ENCODE peak calls at places on chromosomes 6 and 20, in five cellular contexts. G, D, Y, A and B are unnamed samples. For H3K4me1, the result is how much of the 10 kb centered on the place peaks cover.

GRCh38 chr20:63067721-63068560 is 61.2 kb upstream of the BHLHE23 start:
- DNase-seq in G (no peak), D (no peak), Y (no peak), A (no peak), B (no peak)

GRCh38 chr6:113763883-113764282 is 93.3 kb upstream of the MARCKS start:
- DNase-seq in G (no peak), D (peak), Y (peak), A (no peak), B (no peak)

GRCh38 chr6:152348116-152348515 is 289.0 kb downstream of the SYNE1 start:
- DNase-seq in G (no peak), D (no peak), Y (peak), A (no peak), B (no peak)

GRCh38 chr6:20564269-20564668 is 30.0 kb downstream of the CDKAL1 start:
- DNase-seq in G (no peak), D (peak), Y (peak), A (no peak), B (peak)

GRCh38 chr20:57672164-57672563 is 37.7 kb downstream of the PMEPA1 start:
- DNase-seq in G (no peak), D (peak), Y (peak), A (peak), B (peak)

GRCh38 chr20:35363190-35363589 is 48.6 kb downstream of the UQCC1 start:
- DNase-seq in G (no peak), D (no peak), Y (peak), A (no peak), B (no peak)

GRCh38 chr6:116405663-116406329 is 35.0 kb downstream of the DSE start:
- DNase-seq in G (peak), D (peak), Y (peak), A (no peak), B (peak)

GRCh38 chr20:19021406-19022117 is 190.9 kb upstream of the SLC24A3 start:
- DNase-seq in G (no peak), D (no peak), Y (no peak), A (no peak), B (no peak)

GRCh38 chr6:166586424-166587156 is at the start of gene RAMACL:
- DNase-seq in G (peak), D (no peak), Y (no peak), A (peak), B (peak)

GRCh38 chr20:41058007-41058673 is 29.5 kb downstream of the TOP1 start:
- DNase-seq in G (no peak), D (peak), Y (peak), A (peak), B (no peak)
- H3K4me1 ChIP-seq in G (under half), D (under half), Y (under half), A (under half), B (under half)

DNA sequence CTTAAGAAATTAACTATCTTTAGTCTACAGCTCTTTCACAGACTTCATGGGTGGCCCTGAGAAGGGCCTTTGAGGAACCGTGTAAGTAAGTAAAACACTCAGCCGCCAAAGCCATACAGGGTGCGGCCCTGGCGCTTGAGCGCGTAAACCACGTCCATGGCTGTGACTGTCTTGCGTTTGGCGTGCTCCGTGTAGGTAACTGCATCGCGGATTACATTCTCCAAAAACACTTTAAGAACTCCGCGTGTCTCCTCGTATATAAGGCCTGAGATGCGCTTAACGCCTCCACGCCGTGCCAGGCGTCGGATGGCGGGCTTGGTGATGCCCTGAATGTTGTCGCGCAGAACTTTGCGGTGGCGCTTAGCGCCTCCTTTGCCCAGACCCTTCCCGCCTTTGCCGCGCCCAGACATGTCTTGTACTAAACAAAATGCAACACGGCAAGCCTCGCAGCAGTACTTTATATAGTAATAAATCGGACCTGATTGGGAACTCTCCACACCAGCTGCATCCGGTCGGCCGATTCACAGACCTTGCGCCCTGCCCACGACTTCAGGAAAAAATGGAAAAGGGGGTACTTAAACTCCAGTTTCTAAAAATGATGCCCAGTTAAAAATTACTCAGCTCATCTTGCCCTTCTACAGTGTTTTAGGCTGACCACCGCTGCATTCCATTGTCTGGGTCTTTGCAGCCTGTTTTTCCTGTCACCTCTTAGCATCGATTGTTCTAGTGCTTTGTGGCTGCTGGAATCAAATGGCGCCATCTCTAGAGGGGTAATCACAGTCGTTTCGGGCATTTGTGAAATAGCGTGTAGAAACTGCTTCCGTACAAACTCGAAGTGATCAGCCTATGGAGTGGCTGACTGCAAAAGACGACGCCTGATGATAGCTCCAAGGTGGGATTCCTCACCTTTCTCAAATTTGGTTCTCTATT is 38.8 kb downstream of the OR2B2 start:
- DNase-seq in G (peak), D (peak), Y (peak), A (peak), B (peak)
- H3K9ac ChIP-seq in G (peak), D (peak), Y (peak), A (peak), B (peak)

DNA sequence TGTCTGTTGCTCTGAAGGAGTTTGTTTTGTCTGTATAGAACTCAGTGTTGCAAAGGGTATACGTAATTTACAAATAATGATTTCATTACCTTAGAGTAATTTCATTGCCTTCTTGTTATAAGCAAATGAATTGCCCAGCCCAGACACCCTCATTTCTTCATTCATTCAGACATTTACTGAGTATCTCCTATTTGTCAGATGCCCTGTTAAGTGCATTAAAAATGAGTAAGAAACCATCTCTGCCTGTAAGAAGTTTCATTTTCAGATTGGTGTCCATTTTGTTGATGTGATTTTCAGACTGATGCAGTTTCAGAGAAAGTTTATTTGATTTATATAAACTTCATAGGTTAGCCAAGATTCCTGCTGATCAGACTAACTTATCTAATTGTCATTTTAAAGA is 429.3 kb downstream of the PHF3 start:
- DNase-seq in G (no peak), D (no peak), Y (no peak), A (no peak), B (no peak)
- H2AFZ ChIP-seq in G (no peak), D (no peak), Y (no peak), A (peak), B (no peak)

GRCh38 chr6:144148891-144149290 is 1.4 kb upstream of the STX11 start:
- DNase-seq in G (no peak), D (peak), Y (peak), A (no peak), B (no peak)
- H3K4me1 ChIP-seq in G (under half), D (under half), Y (under half), A (under half), B (under half)

DNA sequence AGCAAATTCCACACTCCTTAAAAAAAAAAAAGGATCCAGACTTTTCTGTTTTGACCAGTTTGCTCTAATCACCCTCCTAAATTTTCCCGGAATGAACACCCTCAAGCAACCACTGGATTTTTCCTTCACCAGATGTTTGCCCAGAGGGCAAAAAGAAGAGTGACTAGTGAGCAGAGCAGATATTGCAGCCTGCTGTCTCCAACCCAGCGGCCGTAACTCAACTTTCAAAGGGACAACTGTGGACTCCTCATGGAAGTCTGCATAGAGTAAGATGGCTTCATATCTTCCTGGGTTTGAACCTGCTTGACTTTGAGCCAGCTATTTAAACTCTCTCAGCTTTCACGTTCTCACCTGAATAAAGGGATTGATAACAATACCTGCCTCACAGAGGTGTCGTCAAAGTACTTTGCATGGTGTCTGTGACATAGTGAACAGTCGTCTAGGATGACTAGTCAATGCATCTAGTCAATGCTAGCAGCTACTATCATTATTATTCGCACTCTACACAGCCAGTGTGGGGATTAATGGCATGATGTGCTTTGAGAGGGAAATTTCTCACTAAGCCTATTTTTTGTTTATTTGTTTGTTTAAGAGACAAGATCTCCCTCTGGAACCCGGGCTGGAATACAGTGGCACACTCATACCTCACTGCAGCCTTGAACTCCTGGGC is 92.2 kb upstream of the HIVEP1 start:
- DNase-seq in G (no peak), D (peak), Y (no peak), A (no peak), B (no peak)
- H3K9ac ChIP-seq in G (no peak), D (peak), Y (no peak), A (no peak), B (no peak)